ENCODE peak calls at places on chromosomes 6 and 20, in ten cellular contexts. B is GM20000; Y is ureter; M is endothelial cell of umbilical vein; D is C1 segment of cervical spinal cord; V is stimulated activated CD4-positive, alpha-beta T cell treated with anti-CD3 and anti-CD28 coated beads, Interleukin-1b, Interleukin-23, amount 100 ng/mL, for 48 hours; L is T-helper 1 cell; Z is pancreas; O is aorta; I is stimulated activated CD8-positive, alpha-beta memory T cell treated with anti-CD3 and anti-CD28 coated beads, Interleukin-2, amount 100 ng/mL, for 48 hours. Q is an unnamed sample.

GRCh38 chr6:134482585-134483346 is 164.9 kb upstream of the SGK1 start:
- DNase-seq in B (no peak), Y (no peak), M (peak), D (no peak), V (no peak), L (no peak), Z (no peak), O (no peak), I (no peak), Q (no peak)

GRCh38 chr6:115945806-115946205 is 114.9 kb downstream of the FRK start:
- DNase-seq in B (no peak), Y (no peak), M (no peak), D (no peak), V (no peak), L (no peak), Z (no peak), O (no peak), I (no peak), Q (peak)

GRCh38 chr20:35226775-35227681 is 538 bp downstream of the MMP24 start:
- DNase-seq in B (peak), Y (no peak), M (peak), D (peak), V (peak), L (peak), Z (peak), O (peak), I (peak), Q (peak)

GRCh38 chr6:11414564-11414963 is 123.0 kb upstream of the TMEM170B start:
- DNase-seq in B (peak), Y (peak), M (peak), D (no peak), V (peak), L (peak), Z (no peak), O (no peak), I (no peak), Q (peak)

GRCh38 chr20:38805502-38805957 is at the start of gene PPP1R16B:
- DNase-seq in B (peak), Y (peak), M (peak), D (peak), V (peak), L (peak), Z (no peak), O (peak), I (peak), Q (peak)

GRCh38 chr6:27650620-27651370 is 177.9 kb upstream of the ZNF184 start:
- DNase-seq in B (peak), Y (no peak), M (peak), D (no peak), V (peak), L (no peak), Z (peak), O (no peak), I (peak), Q (peak)

GRCh38 chr6:10977231-10977968 is 66.7 kb downstream of the ELOVL2 start:
- DNase-seq in B (no peak), Y (no peak), M (no peak), D (no peak), V (no peak), L (no peak), Z (no peak), O (no peak), I (no peak), Q (no peak)

GRCh38 chr6:23713211-23713610 is 412.8 kb upstream of the NRSN1 start:
- DNase-seq in B (no peak), Y (no peak), M (no peak), D (no peak), V (no peak), L (no peak), Z (no peak), O (no peak), I (no peak), Q (no peak)

GRCh38 chr20:58481541-58482021 is 33.6 kb downstream of the APCDD1L start:
- DNase-seq in B (peak), Y (peak), M (peak), D (no peak), V (peak), L (peak), Z (no peak), O (no peak), I (peak), Q (peak)

GRCh38 chr6:10223841-10224240 is 191.0 kb downstream of the TFAP2A start:
- DNase-seq in B (no peak), Y (no peak), M (no peak), D (no peak), V (no peak), L (no peak), Z (no peak), O (no peak), I (no peak), Q (no peak)

GRCh38 chr20:51258582-51259175 is 235.8 kb upstream of the KCNG1 start:
- DNase-seq in B (no peak), Y (peak), M (no peak), D (no peak), V (no peak), L (no peak), Z (no peak), O (no peak), I (no peak), Q (peak)

GRCh38 chr6:3085074-3085473 is 16.8 kb downstream of the RIPK1 start:
- DNase-seq in B (no peak), Y (no peak), M (no peak), D (no peak), V (no peak), L (no peak), Z (no peak), O (no peak), I (no peak), Q (no peak)

GRCh38 chr20:38895098-38895949 is 30.9 kb upstream of the FAM83D start:
- DNase-seq in B (no peak), Y (no peak), M (no peak), D (no peak), V (no peak), L (no peak), Z (no peak), O (no peak), I (no peak), Q (no peak)

GRCh38 chr20:31673943-31674463 is 36.3 kb downstream of the COX4I2 start:
- DNase-seq in B (no peak), Y (no peak), M (no peak), D (no peak), V (no peak), L (no peak), Z (no peak), O (no peak), I (no peak), Q (no peak)

GRCh38 chr6:88599561-88599960 is 363.9 kb downstream of the RNGTT start:
- DNase-seq in B (no peak), Y (no peak), M (no peak), D (no peak), V (no peak), L (no peak), Z (no peak), O (no peak), I (no peak), Q (no peak)

GRCh38 chr20:15942130-15942529 is 631.1 kb downstream of the KIF16B start:
- DNase-seq in B (no peak), Y (no peak), M (no peak), D (no peak), V (no peak), L (no peak), Z (no peak), O (no peak), I (no peak), Q (no peak)

GRCh38 chr6:170257376-170257775 is 33.5 kb downstream of the DLL1 start:
- DNase-seq in B (no peak), Y (no peak), M (no peak), D (no peak), V (no peak), L (no peak), Z (no peak), O (peak), I (no peak), Q (peak)

GRCh38 chr20:62285722-62286121 is 17.1 kb upstream of the ADRM1 start:
- DNase-seq in B (no peak), Y (no peak), M (peak), D (no peak), V (no peak), L (no peak), Z (no peak), O (no peak), I (no peak), Q (no peak)

GRCh38 chr6:1477432-1478090 is 88.2 kb downstream of the FOXF2 start:
- DNase-seq in B (no peak), Y (no peak), M (peak), D (no peak), V (no peak), L (no peak), Z (no peak), O (no peak), I (no peak), Q (peak)

GRCh38 chr20:24017160-24017761 is 28.7 kb upstream of the GGTLC1 start:
- DNase-seq in B (no peak), Y (no peak), M (peak), D (no peak), V (peak), L (no peak), Z (no peak), O (no peak), I (no peak), Q (peak)

GRCh38 chr6:40912158-40912946 is 126.7 kb downstream of the UNC5CL start:
- DNase-seq in B (peak), Y (peak), M (peak), D (no peak), V (peak), L (no peak), Z (peak), O (peak), I (no peak), Q (peak)

GRCh38 chr6:42045538-42046460 is 4.5 kb upstream of the TAF8 start:
- DNase-seq in B (peak), Y (peak), M (peak), D (peak), V (peak), L (peak), Z (peak), O (peak), I (no peak), Q (peak)

GRCh38 chr20:21681219-21681931 is 24.1 kb upstream of the PAX1 start:
- DNase-seq in B (no peak), Y (no peak), M (no peak), D (no peak), V (no peak), L (no peak), Z (no peak), O (no peak), I (no peak), Q (no peak)

GRCh38 chr6:10403385-10404106 is 11.3 kb downstream of the TFAP2A start:
- DNase-seq in B (no peak), Y (no peak), M (no peak), D (no peak), V (no peak), L (no peak), Z (no peak), O (no peak), I (no peak), Q (peak)